ENCODE peak calls at places on chromosomes 7 and 10, in five cellular contexts. F is transverse colon; Z is breast epithelium; C is CD8-positive, alpha-beta T cell; Q is PC-3. G is an unnamed sample.

GRCh38 chr10:88080213-88080612 is 216.8 kb downstream of the PTEN start:
- DNase-seq in F (no peak), Q (no peak), Z (no peak), C (no peak), G (no peak)

GRCh38 chr7:11212080-11212711 is 238.5 kb downstream of the PHF14 start:
- DNase-seq in C (peak; percentile 21), Q (peak; percentile 71), F (peak; percentile 53), Z (no peak), G (no peak)

GRCh38 chr7:12771378-12771877 is 84.0 kb downstream of the ARL4A start:
- DNase-seq in Z (no peak), F (peak; percentile 54), C (no peak), Q (no peak), G (no peak)

GRCh38 chr7:33357846-33358245 is 228.5 kb downstream of the BBS9 start:
- DNase-seq in Q (no peak), C (no peak), Z (no peak), F (no peak), G (no peak)

GRCh38 chr10:113469796-113470195 is 83.1 kb upstream of the HABP2 start:
- DNase-seq in Q (no peak), F (no peak), C (no peak), Z (no peak), G (no peak)

GRCh38 chr10:110045772-110046171 is 38.0 kb downstream of the ADD3 start:
- DNase-seq in C (no peak), Q (no peak), F (no peak), Z (no peak), G (no peak)

GRCh38 chr7:117271566-117271965 is 51.3 kb downstream of the WNT2 start:
- DNase-seq in F (no peak), Z (no peak), Q (no peak), C (no peak), G (no peak)

GRCh38 chr7:135083005-135083404 is 64.9 kb upstream of the TMEM140 start:
- DNase-seq in Q (no peak), F (no peak), Z (no peak), C (no peak), G (no peak)

GRCh38 chr10:70688828-70689227 is 16.5 kb downstream of the ADAMTS14 start:
- DNase-seq in C (no peak), Z (no peak), Q (no peak), F (no peak), G (no peak)

GRCh38 chr10:131777921-131778320 is 122.9 kb upstream of the PPP2R2D start:
- DNase-seq in Q (no peak), Z (no peak), F (no peak), C (no peak), G (peak; percentile 55)

GRCh38 chr10:25487266-25487665 is 312.5 kb downstream of the GPR158 start:
- DNase-seq in Q (no peak), C (no peak), F (no peak), Z (no peak), G (no peak)

GRCh38 chr10:70513848-70514309 is 35.3 kb downstream of the PALD1 start:
- DNase-seq in Z (no peak), Q (no peak), F (peak; percentile 53), C (no peak), G (no peak)

GRCh38 chr10:61554925-61555324 is 101.7 kb upstream of the TMEM26 start:
- DNase-seq in Z (no peak), F (no peak), Q (no peak), C (no peak), G (no peak)

GRCh38 chr10:126905776-126906703 is 812 bp downstream of the DOCK1 start:
- DNase-seq in C (no peak), Z (peak; percentile 54), F (peak; percentile 26), Q (no peak), G (no peak)
- H3K4me3 ChIP-seq in C (no peak overlapping the region), Z (peak overlapping the region; percentile 86), F (peak overlapping the region; percentile 98), Q (peak overlapping the region; percentile 73), G (peak overlapping the region; percentile 91)

GRCh38 chr7:55533729-55534080 is 38.6 kb downstream of the VOPP1 start:
- DNase-seq in F (no peak), Z (no peak), C (no peak), Q (no peak), G (no peak)
- H3K4me1 ChIP-seq in F (peaks cover 13% of the 10 kb centered on the region), Z (peaks cover 3% of the 10 kb centered on the region), C (peaks cover 70% of the 10 kb centered on the region), Q (peaks cover 40% of the 10 kb centered on the region), G (peaks cover 56% of the 10 kb centered on the region)

GRCh38 chr10:101484154-101484748 is 103.8 kb downstream of the POLL start:
- DNase-seq in C (no peak), F (no peak), Z (no peak), Q (no peak), G (no peak)

GRCh38 chr10:101485207-101485606 is 102.8 kb downstream of the POLL start:
- DNase-seq in Q (no peak), C (no peak), Z (no peak), F (no peak), G (no peak)

GRCh38 chr10:101489355-101489754 is 98.7 kb downstream of the POLL start:
- DNase-seq in Z (no peak), F (no peak), Q (peak; percentile 39), C (no peak), G (no peak)

GRCh38 chr10:101482568-101482967 is 105.5 kb downstream of the POLL start:
- DNase-seq in Q (no peak), F (no peak), C (no peak), Z (no peak), G (no peak)

GRCh38 chr10:101485681-101486554 is 102.1 kb downstream of the POLL start:
- DNase-seq in F (peak; percentile 9), C (no peak), Z (no peak), Q (no peak), G (no peak)
- H3K4me3 ChIP-seq in F (no peak overlapping the region), C (no peak overlapping the region), Z (no peak overlapping the region), Q (no peak overlapping the region), G (no peak overlapping the region)

GRCh38 chr10:102670871-102671434 is 26.7 kb downstream of the TRIM8 start:
- DNase-seq in Q (no peak), Z (no peak), C (no peak), F (no peak), G (no peak)
- H3K4me1 ChIP-seq in Q (peaks cover 12% of the 10 kb centered on the region), Z (peaks cover 7% of the 10 kb centered on the region), C (peaks cover 46% of the 10 kb centered on the region), F (peaks cover 19% of the 10 kb centered on the region), G (peaks cover 52% of the 10 kb centered on the region)

DNA sequence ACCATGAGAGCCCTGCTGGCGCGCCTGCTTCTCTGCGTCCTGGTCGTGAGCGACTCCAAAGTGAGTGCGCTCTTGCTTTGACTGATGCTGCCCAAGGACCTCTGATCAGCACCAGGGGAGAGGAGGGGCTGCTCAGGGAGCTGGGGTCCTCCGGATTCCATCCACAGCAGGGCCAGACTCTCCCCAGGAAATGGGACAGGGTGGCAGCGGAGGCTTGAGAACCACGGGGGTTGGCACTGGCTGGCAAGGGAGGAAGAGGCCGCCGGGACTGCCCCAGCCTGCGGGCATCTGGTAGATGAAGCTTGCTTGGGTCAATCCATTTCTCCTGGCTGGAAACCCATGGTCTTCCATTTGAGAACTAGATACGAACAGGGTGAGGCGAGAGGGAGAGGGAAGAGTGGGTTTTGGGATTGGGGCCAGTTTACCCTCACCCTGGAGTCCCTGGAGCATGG is 647 bp downstream of the PLAU start:
- DNase-seq in F (no peak), Q (peak; percentile 79), C (no peak), Z (no peak), G (no peak)
- H3K4me3 ChIP-seq in F (peak overlapping the region; percentile 56), Q (peak overlapping the region; percentile 68), C (peak overlapping the region; percentile 46), Z (peak overlapping the region; percentile 77), G (peak overlapping the region; percentile 67)

DNA sequence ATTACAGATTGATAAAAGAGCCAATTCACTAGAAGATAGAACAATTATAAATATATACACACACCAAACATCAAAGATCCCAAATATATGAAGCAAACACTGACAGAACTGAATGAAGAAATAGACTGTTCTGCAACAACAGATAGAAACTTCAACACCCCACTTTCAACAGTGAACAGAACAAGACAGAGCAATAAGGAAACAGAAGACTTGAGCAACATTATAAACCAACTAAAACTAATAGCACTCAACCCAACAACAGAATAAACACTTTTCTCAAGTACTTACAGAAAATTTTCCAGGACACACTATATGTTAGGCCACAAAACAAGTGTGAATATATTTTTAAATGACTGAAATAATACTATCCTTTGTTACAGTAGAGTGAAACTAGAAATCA is 10.9 kb downstream of the CDCA7L start:
- DNase-seq in F (no peak), C (no peak), Z (no peak), Q (no peak), G (no peak)
- H3K4me1 ChIP-seq in F (no peaks in the 10 kb centered on the region), C (no peaks in the 10 kb centered on the region), Z (no peaks in the 10 kb centered on the region), Q (peaks cover 13% of the 10 kb centered on the region), G (no peaks in the 10 kb centered on the region)

GRCh38 chr10:116307450-116307849 is 16.8 kb upstream of the CCDC172 start:
- DNase-seq in Z (no peak), F (no peak), C (no peak), Q (no peak), G (no peak)

GRCh38 chr10:116316533-116316932 is 7.7 kb upstream of the CCDC172 start:
- DNase-seq in Z (no peak), Q (no peak), F (no peak), C (no peak), G (no peak)

GRCh38 chr10:116312091-116312490 is 12.2 kb upstream of the CCDC172 start:
- DNase-seq in C (no peak), Z (no peak), Q (no peak), F (no peak), G (no peak)

GRCh38 chr10:116306847-116307246 is 17.4 kb upstream of the CCDC172 start:
- DNase-seq in C (no peak), Z (no peak), F (no peak), Q (no peak), G (no peak)

GRCh38 chr10:116312534-116312933 is 11.7 kb upstream of the CCDC172 start:
- DNase-seq in F (no peak), Q (no peak), Z (no peak), C (no peak), G (no peak)
- H3K4me3 ChIP-seq in F (no peak overlapping the region), Q (no peak overlapping the region), Z (no peak overlapping the region), C (no peak overlapping the region), G (no peak overlapping the region)

DNA sequence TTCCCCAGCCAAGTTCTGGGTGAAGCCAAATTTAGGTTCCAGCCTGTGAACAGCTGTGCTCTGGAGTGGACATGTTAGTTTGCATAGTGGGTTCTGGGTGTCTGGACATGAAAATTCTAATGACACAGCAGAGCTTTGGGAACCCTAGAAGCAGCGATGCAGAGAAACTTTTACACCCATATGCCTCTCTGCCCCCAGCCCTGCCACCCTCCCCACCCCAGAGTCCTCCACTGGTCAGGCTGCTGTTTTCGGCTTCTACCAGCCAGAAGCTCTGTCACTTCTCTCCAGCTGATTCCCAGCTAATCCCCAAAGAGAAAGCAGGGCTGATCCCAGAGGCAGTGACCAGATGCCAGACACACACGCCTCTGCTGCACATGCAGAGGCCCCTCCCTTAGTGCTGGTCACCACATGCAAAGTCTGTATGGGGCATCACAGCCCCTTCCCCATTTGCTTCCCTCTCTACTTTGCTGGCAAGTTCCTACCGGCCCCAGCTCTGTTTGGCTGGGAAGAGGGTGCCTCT is 8.7 kb upstream of the C10orf105 start:
- DNase-seq in Q (no peak), Z (no peak), F (peak; percentile 55), C (no peak), G (no peak)
- H3K4me1 ChIP-seq in Q (peaks cover 19% of the 10 kb centered on the region), Z (peaks cover 24% of the 10 kb centered on the region), F (peaks cover 32% of the 10 kb centered on the region), C (peaks cover 95% of the 10 kb centered on the region), G (peaks cover 46% of the 10 kb centered on the region)